ENCODE peak calls at places on chromosomes 11 and 22, in nine cellular contexts. I is cardiac fibroblast; T is AG10803; M is NCI-H1105 treated with DMSO at 0.1 percent for 48 hours; V is HT1080; R is GM12865; U is activated CD4-positive, CD25-positive, alpha-beta regulatory T cell; Z is activated CD8-positive, alpha-beta memory T cell treated with anti-CD3 and anti-CD28 coated beads, Interleukin-2, amount 50 U/mL, for 4 hours; O is CD8-positive, alpha-beta memory T cell. S is an unnamed sample.

GRCh38 chr11:134512061-134512460 is 100.0 kb upstream of the B3GAT1 start:
- DNase-seq in I (no peak), U (no peak), V (no peak), R (no peak), T (no peak), Z (no peak), M (no peak), O (no peak), S (no peak)

GRCh38 chr11:81278986-81279385 is 1454.7 kb downstream of the FAM181B start:
- DNase-seq in U (no peak), Z (no peak), R (no peak), V (no peak), T (no peak), M (no peak), I (no peak), O (no peak), S (no peak)

GRCh38 chr11:120130176-120130980 is 7.5 kb downstream of the TRIM29 start:
- DNase-seq in Z (no peak), O (no peak), M (no peak), R (no peak), I (no peak), V (no peak), U (no peak), T (no peak), S (no peak)

GRCh38 chr11:9990221-9990973 is 303.6 kb downstream of the SBF2 start:
- DNase-seq in U (no peak), I (peak; percentile 33), T (peak; percentile 54), M (no peak), O (no peak), Z (no peak), R (no peak), V (no peak), S (no peak)

GRCh38 chr11:122509899-122510298 is 145.6 kb upstream of the UBASH3B start:
- DNase-seq in U (no peak), Z (no peak), M (no peak), R (no peak), O (no peak), V (no peak), T (no peak), I (no peak), S (no peak)

GRCh38 chr11:73982990-73983763 is 534 bp upstream of the UCP2 start:
- DNase-seq in V (no peak), Z (peak; percentile 89), M (peak; percentile 97), U (peak; percentile 84), O (peak; percentile 96), R (peak; percentile 98), I (peak; percentile 83), T (peak; percentile 77), S (peak; percentile 90)

GRCh38 chr11:26088391-26088790 is 243.5 kb upstream of the ANO3 start:
- DNase-seq in R (no peak), I (no peak), O (no peak), Z (no peak), U (no peak), V (no peak), T (peak; percentile 68), M (no peak), S (no peak)

GRCh38 chr22:27594474-27595134 is 207.0 kb downstream of the MN1 start:
- DNase-seq in V (no peak), O (no peak), T (no peak), R (no peak), M (no peak), U (no peak), Z (no peak), I (no peak), S (no peak)

GRCh38 chr11:63489879-63490278 is 1.1 kb downstream of the PLAAT5 start:
- DNase-seq in V (no peak), T (peak; percentile 22), O (no peak), R (peak; percentile 12), U (no peak), I (peak; percentile 54), Z (no peak), M (no peak), S (peak; percentile 32)

GRCh38 chr11:823441-824291 is 4.1 kb upstream of the CRACR2B start:
- DNase-seq in V (no peak), O (no peak), Z (no peak), R (no peak), T (no peak), I (no peak), U (no peak), M (peak; percentile 70), S (no peak)

GRCh38 chr22:37178350-37179125 is 9.5 kb downstream of the C1QTNF6 start:
- DNase-seq in T (no peak), U (no peak), O (peak; percentile 44), R (no peak), Z (no peak), M (no peak), V (no peak), I (peak; percentile 69), S (no peak)

GRCh38 chr11:120715239-120715638 is 203.7 kb downstream of the GRIK4 start:
- DNase-seq in R (peak; percentile 69), T (no peak), M (no peak), U (no peak), O (no peak), Z (no peak), V (no peak), I (peak; percentile 8), S (no peak)

GRCh38 chr11:78032090-78032489 is 9.0 kb upstream of the KCTD14 start:
- DNase-seq in U (no peak), R (no peak), T (no peak), I (peak; percentile 63), M (peak; percentile 38), Z (no peak), V (no peak), O (no peak), S (no peak)

GRCh38 chr11:109853156-109853776 is 239.9 kb upstream of the ZC3H12C start:
- DNase-seq in M (peak; percentile 29), V (peak; percentile 54), Z (no peak), I (peak; percentile 89), R (peak; percentile 79), U (no peak), O (no peak), T (peak; percentile 81), S (peak; percentile 65)